ENCODE peak calls at places on chromosomes 1 and 21, in nine cellular contexts. V is neural progenitor cell, U is endothelial cell, L is foreskin fibroblast, K is GM23338, Y is WTC11, O is fibroblast of lung, H is heart right ventricle, E is AG09309. G is an unnamed sample.

GRCh38 chr21:40453183-40453582 is 393.8 kb downstream of the DSCAM start:
- DNase-seq in V (no peak), U (no peak), L (no peak), K (no peak), Y (no peak), O (no peak), H (no peak), E (no peak), G (no peak)

GRCh38 chr1:24380508-24380907 is 33.1 kb downstream of the STPG1 start:
- DNase-seq in V (no peak), U (no peak), L (no peak), K (no peak), Y (no peak), O (no peak), H (no peak), E (no peak), G (no peak)

GRCh38 chr1:200558866-200559459 is 61.6 kb downstream of the KIF14 start:
- DNase-seq in V (peak; percentile 23), U (peak; percentile 20), L (peak; percentile 79), K (peak; percentile 59), Y (no peak), O (peak; percentile 75), H (peak; percentile 5), E (peak; percentile 28), G (no peak)

GRCh38 chr1:48566492-48566891 is 94.5 kb upstream of the SPATA6 start:
- DNase-seq in V (no peak), U (no peak), L (no peak), K (no peak), Y (no peak), O (no peak), H (no peak), E (no peak), G (no peak)

GRCh38 chr1:46575300-46575699 is 23.9 kb upstream of the KNCN start:
- DNase-seq in V (peak; percentile 36), U (no peak), L (no peak), K (no peak), Y (no peak), O (no peak), H (no peak), E (no peak), G (no peak)

GRCh38 chr1:8398677-8399076 is 80.8 kb downstream of the SLC45A1 start:
- DNase-seq in V (no peak), U (no peak), L (no peak), K (no peak), Y (no peak), O (no peak), H (no peak), E (no peak), G (no peak)

GRCh38 chr21:45506836-45507522 is 35.3 kb downstream of the SLC19A1 start:
- DNase-seq in V (no peak), U (no peak), L (no peak), K (no peak), Y (no peak), O (no peak), H (no peak), E (no peak), G (no peak)

GRCh38 chr1:18927082-18927653 is 24.8 kb upstream of the ALDH4A1 start:
- DNase-seq in V (no peak), U (no peak), L (no peak), K (no peak), Y (no peak), O (no peak), H (no peak), E (no peak), G (no peak)

GRCh38 chr1:91098299-91098901 is 76.6 kb upstream of the ZNF644 start:
- DNase-seq in V (no peak), U (no peak), L (no peak), K (no peak), Y (no peak), O (no peak), H (no peak), E (no peak), G (no peak)

GRCh38 chr1:78687914-78688313 is 38.3 kb downstream of the IFI44 start:
- DNase-seq in V (no peak), U (no peak), L (peak; percentile 48), K (no peak), Y (no peak), O (peak; percentile 8), H (no peak), E (no peak), G (no peak)

GRCh38 chr21:27885296-27885711 is 918.4 kb upstream of the ADAMTS5 start:
- DNase-seq in V (no peak), U (no peak), L (no peak), K (no peak), Y (no peak), O (no peak), H (no peak), E (no peak), G (no peak)

GRCh38 chr21:37208056-37208705 is 59.0 kb downstream of the VPS26C start:
- DNase-seq in V (no peak), U (no peak), L (peak; percentile 50), K (no peak), Y (no peak), O (no peak), H (peak; percentile 84), E (no peak), G (no peak)

GRCh38 chr1:248815407-248816034 is 10.2 kb downstream of the SH3BP5L start:
- DNase-seq in V (no peak), U (no peak), L (no peak), K (no peak), Y (no peak), O (no peak), H (no peak), E (no peak), G (no peak)

GRCh38 chr21:30718239-30718909 is at the start of gene KRTAP21-3:
- DNase-seq in V (no peak), U (no peak), L (peak; percentile 0), K (no peak), Y (no peak), O (no peak), H (no peak), E (no peak), G (no peak)

GRCh38 chr21:20999567-21000169 is 1.5 kb downstream of the NCAM2 start:
- DNase-seq in V (peak; percentile 57), U (peak; percentile 62), L (peak; percentile 68), K (peak; percentile 72), Y (peak; percentile 48), O (peak; percentile 73), H (peak; percentile 34), E (no peak), G (peak; percentile 56)

GRCh38 chr1:190373705-190374336 is 103.8 kb downstream of the BRINP3 start:
- DNase-seq in V (peak; percentile 57), U (peak; percentile 11), L (peak; percentile 37), K (peak; percentile 65), Y (no peak), O (peak; percentile 41), H (no peak), E (no peak), G (no peak)

DNA sequence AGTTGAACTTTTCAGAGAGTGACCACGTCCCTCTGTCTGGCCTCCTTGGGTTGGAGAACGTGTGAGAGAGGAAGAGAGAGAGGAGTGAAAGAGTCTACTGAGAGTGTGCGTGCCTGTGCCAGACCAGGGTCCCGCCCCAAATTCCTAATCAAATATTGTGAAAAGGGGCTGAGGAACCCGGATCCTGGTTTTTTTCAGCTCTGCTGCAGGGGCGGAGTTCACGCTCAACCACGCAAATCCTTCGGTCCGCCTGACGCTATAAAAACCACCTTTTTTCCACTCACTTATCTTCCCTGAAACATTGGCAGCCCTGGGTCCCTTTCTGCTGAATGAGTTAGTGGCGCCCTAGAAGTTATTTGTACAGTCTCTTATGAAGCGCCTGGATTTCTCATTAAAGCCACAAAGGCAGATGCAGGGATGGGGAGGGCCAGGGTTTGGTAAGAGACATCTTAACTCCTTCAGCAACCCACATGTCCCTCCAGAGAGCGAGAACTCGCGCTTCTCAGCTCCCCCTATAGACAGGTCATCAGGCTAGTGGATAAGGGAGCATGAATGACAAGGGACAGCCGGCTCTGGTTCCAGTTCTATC is at the start of gene FMOD:
- DNase-seq in V (peak; percentile 40), U (no peak), L (peak; percentile 43), K (peak; percentile 71), Y (peak; percentile 49), O (peak; percentile 72), H (peak; percentile 81), E (no peak), G (no peak)
- TF ChIP-seq CTCF in V (peak; percentile 32), U (no peak), L (peak; percentile 15), K (peak; percentile 61), Y (no peak), O (peak; percentile 9), H (peak; percentile 7), E (peak; percentile 15), G (no peak)

DNA sequence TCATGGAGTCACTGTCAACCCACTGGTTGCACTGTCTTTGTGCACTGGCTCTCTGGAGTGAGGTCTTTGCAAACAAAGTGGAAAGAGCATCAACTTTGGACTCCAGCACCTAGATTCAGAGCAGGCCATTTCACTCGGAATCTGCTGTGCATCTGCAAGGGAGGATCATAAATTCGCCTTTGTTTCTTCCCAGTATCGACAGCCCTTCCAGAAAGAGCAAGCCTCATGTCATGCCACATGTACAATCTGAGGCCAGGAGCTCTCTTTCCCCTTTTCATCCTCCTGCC is 853 bp upstream of the PCSK9 start:
- DNase-seq in V (no peak), U (no peak), L (no peak), K (no peak), Y (no peak), O (no peak), H (no peak), E (no peak), G (no peak)
- TF ChIP-seq CTCF in V (no peak), U (no peak), L (no peak), K (no peak), Y (no peak), O (no peak), H (no peak), E (no peak), G (no peak)

DNA sequence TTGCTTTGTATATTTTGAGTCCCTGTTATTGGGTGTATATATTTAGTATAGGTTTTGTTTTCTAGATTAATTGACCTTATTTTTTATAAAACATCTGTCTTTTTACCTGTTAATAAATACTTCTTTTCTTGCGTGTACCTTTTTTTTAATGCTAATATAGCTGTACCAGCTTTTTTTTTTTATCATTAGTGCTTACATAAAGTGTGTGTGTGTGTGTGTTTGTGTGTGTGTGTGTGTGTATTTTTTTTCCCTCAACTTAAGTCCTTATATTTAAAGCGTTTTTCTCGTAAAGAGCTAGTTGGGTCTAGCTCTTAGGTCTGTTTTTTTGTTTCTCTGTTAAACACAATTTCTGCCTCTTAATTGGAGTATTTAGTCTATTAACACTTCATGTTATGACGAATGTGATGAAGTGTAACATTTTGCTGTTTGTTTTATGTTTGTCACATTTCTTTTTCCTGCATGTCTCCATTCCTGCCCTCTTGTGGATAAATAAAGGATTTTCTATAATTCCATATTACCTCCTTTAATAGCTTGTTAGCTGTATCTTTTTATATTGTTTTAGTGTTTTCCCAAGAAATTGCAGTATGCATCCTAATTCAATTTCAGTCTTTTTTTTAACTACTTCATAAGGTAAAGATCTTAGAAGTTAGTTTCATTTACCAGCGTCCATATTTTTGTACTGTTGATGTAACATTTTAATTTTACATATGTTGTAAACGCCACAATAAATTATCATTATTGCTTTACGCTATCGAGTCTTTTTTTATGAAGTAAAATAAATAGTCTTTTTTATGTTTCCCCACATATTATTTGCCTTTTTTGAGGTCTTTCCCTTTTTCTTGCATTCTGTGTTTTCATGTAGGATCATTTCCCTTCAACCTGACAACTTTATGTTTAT is 4.3 kb downstream of the PRMT2 start:
- DNase-seq in V (no peak), U (no peak), L (no peak), K (peak; percentile 33), Y (no peak), O (peak; percentile 49), H (no peak), E (no peak), G (no peak)
- TF ChIP-seq CTCF in V (peak; percentile 34), U (peak; percentile 52), L (peak; percentile 20), K (no peak), Y (no peak), O (peak; percentile 40), H (peak; percentile 47), E (peak; percentile 34), G (peak; percentile 65)

GRCh38 chr1:241533375-241534115 is 1.4 kb downstream of the KMO start:
- DNase-seq in V (no peak), U (no peak), L (peak; percentile 12), K (no peak), Y (no peak), O (no peak), H (no peak), E (no peak), G (no peak)
- TF ChIP-seq CTCF in V (no peak), U (no peak), L (no peak), K (no peak), Y (no peak), O (no peak), H (no peak), E (no peak), G (no peak)

G was measured in neural crest cell.